ENCODE peak calls at places on chromosomes 3 and 15, in nine cellular contexts. Y is fibroblast of lung, X is sigmoid colon, G is HL-60, R is brain microvascular endothelial cell, V is HCT116, A is mammary epithelial cell, B is astrocyte of the spinal cord, W is lower leg skin. K is an unnamed sample.

GRCh38 chr3:10505791-10506585 is 602 bp upstream of the ATP2B2 start:
- DNase-seq in Y (no peak), X (no peak), G (no peak), R (no peak), V (no peak), A (no peak), B (no peak), W (no peak), K (no peak)

GRCh38 chr3:105823149-105823866 is 45.5 kb downstream of the CBLB start:
- DNase-seq in Y (peak; percentile 99), X (no peak), G (no peak), R (peak; percentile 93), V (peak; percentile 70), A (peak; percentile 87), B (peak; percentile 94), W (no peak), K (peak; percentile 97)

GRCh38 chr15:66454143-66454542 is 43.4 kb downstream of the SNAPC5 start:
- DNase-seq in Y (no peak), X (no peak), G (peak; percentile 36), R (no peak), V (no peak), A (peak; percentile 17), B (no peak), W (no peak), K (peak; percentile 31)

GRCh38 chr3:182795383-182795782 is 2.1 kb downstream of the ATP11B start:
- DNase-seq in Y (peak; percentile 39), X (no peak), G (peak; percentile 45), R (no peak), V (no peak), A (peak; percentile 66), B (no peak), W (no peak), K (peak; percentile 26)

GRCh38 chr3:134250717-134251220 is at the start of gene RYK:
- DNase-seq in Y (peak; percentile 75), X (peak; percentile 84), G (peak; percentile 78), R (peak; percentile 56), V (peak; percentile 67), A (peak; percentile 78), B (peak; percentile 74), W (peak; percentile 73), K (peak; percentile 64)

GRCh38 chr3:22450785-22451400 is 699.9 kb upstream of the ZNF385D start:
- DNase-seq in Y (peak; percentile 50), X (no peak), G (peak; percentile 10), R (peak; percentile 37), V (no peak), A (no peak), B (peak; percentile 40), W (peak; percentile 30), K (peak; percentile 65)

GRCh38 chr15:45439521-45439931 is 61.2 kb upstream of the GATM start:
- DNase-seq in Y (no peak), X (no peak), G (no peak), R (no peak), V (no peak), A (no peak), B (no peak), W (no peak), K (no peak)

GRCh38 chr15:69290346-69291164 is 8.2 kb upstream of the PAQR5 start:
- DNase-seq in Y (no peak), X (no peak), G (no peak), R (no peak), V (no peak), A (no peak), B (peak; percentile 19), W (no peak), K (peak; percentile 73)

GRCh38 chr3:127448161-127448561 is 142.4 kb downstream of the TPRA1 start:
- DNase-seq in Y (no peak), X (peak; percentile 13), G (no peak), R (no peak), V (no peak), A (peak; percentile 16), B (no peak), W (no peak), K (peak; percentile 19)

GRCh38 chr3:144053121-144053520 is 81.5 kb downstream of the DIPK2A start:
- DNase-seq in Y (peak; percentile 72), X (no peak), G (no peak), R (peak; percentile 18), V (no peak), A (peak; percentile 57), B (peak; percentile 57), W (no peak), K (peak; percentile 26)

GRCh38 chr15:37086521-37086920 is 13.8 kb downstream of the MEIS2 start:
- DNase-seq in Y (peak; percentile 33), X (no peak), G (no peak), R (no peak), V (no peak), A (no peak), B (no peak), W (no peak), K (no peak)

GRCh38 chr3:149368201-149368849 is 9.1 kb downstream of the TM4SF1 start:
- DNase-seq in Y (no peak), X (no peak), G (no peak), R (no peak), V (no peak), A (peak; percentile 68), B (no peak), W (no peak), K (no peak)

GRCh38 chr3:22496641-22497040 is 706.5 kb upstream of the UBE2E2 start:
- DNase-seq in Y (no peak), X (no peak), G (no peak), R (peak; percentile 40), V (no peak), A (no peak), B (no peak), W (no peak), K (peak; percentile 13)

GRCh38 chr15:101397521-101398003 is 91.9 kb downstream of the PCSK6 start:
- DNase-seq in Y (no peak), X (no peak), G (peak; percentile 11), R (no peak), V (no peak), A (no peak), B (no peak), W (no peak), K (no peak)

GRCh38 chr3:123298903-123299302 is 97.2 kb downstream of the SEC22A start:
- DNase-seq in Y (no peak), X (no peak), G (no peak), R (no peak), V (no peak), A (peak; percentile 15), B (no peak), W (no peak), K (no peak)

GRCh38 chr3:177830411-177830849 is 633.1 kb upstream of the TBL1XR1 start:
- DNase-seq in Y (peak; percentile 92), X (peak; percentile 84), G (no peak), R (no peak), V (no peak), A (peak; percentile 86), B (peak; percentile 78), W (peak; percentile 73), K (peak; percentile 85)

DNA sequence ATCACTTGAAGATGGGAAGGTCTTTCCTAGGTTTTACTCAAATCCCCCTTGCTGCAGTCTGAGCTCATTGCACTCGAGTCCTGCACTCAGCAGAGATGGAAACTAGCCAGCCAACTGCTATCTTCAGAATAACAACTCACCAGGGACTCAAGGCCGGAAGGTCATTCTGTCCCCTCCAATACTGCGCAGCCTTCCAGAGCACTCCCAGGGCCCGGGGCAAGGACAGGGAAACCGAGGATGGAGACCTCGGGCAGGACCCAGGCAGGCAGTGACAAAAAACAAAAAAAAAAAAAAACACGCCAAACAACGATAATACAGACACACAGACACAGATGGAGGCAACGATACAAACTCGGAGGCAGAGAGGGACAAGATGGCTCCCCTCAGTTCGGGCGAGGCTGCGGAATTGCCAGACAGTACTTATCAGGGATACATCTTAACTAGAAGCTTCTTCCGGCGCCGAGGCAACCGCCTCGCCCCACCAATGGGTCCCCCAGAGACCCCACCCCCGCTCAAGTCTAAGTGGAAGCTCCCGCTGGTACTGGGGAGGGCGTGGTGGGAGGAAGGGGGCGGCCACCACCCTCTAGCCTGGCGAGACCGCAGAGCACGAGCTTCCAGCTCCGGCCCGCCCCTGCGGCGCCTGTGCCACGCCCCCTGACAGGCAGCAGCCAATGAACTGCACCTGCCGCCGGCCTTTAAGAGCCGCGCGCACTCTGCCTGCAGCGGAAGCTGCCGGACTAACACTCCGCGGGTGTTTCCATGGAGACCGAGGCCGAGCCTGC is 7.0 kb upstream of the MAP1A start:
- DNase-seq in Y (peak; percentile 99), X (peak; percentile 100), G (peak; percentile 98), R (peak; percentile 98), V (peak; percentile 93), A (peak; percentile 96), B (peak; percentile 100), W (peak; percentile 96), K (peak; percentile 100)
- TF ChIP-seq CTCF in Y (peak; percentile 53), X (no peak), G (peak; percentile 1), R (peak; percentile 72), V (no peak), A (no peak), B (peak; percentile 50), W (no peak), K (peak; percentile 64)

GRCh38 chr3:186785517-186786018 is 2.2 kb downstream of the EIF4A2 start:
- DNase-seq in Y (no peak), X (no peak), G (no peak), R (no peak), V (no peak), A (no peak), B (no peak), W (no peak), K (peak; percentile 4)

GRCh38 chr3:186789554-186790260 is 6.3 kb downstream of the EIF4A2 start:
- DNase-seq in Y (peak; percentile 22), X (no peak), G (no peak), R (no peak), V (no peak), A (no peak), B (peak; percentile 23), W (no peak), K (peak; percentile 13)

GRCh38 chr3:186786810-186787375 is 3.5 kb downstream of the EIF4A2 start:
- DNase-seq in Y (no peak), X (no peak), G (no peak), R (no peak), V (no peak), A (no peak), B (no peak), W (no peak), K (peak; percentile 11)

GRCh38 chr3:186788482-186789370 is 5.3 kb downstream of the EIF4A2 start:
- DNase-seq in Y (no peak), X (no peak), G (no peak), R (no peak), V (no peak), A (no peak), B (no peak), W (no peak), K (peak; percentile 7)

GRCh38 chr3:186787642-186788481 is 4.5 kb downstream of the EIF4A2 start:
- DNase-seq in Y (no peak), X (no peak), G (no peak), R (no peak), V (no peak), A (no peak), B (no peak), W (no peak), K (peak; percentile 5)
- H3K4me3 ChIP-seq in Y (peak overlapping the region; percentile 100), X (no peak overlapping the region), G (no peak overlapping the region), R (peak overlapping the region; percentile 75), V (no peak overlapping the region), A (peak overlapping the region; percentile 81), B (no peak overlapping the region), W (no peak overlapping the region), K (peak overlapping the region; percentile 99)

GRCh38 chr3:8152826-8153418 is 348.7 kb upstream of the LMCD1 start:
- DNase-seq in Y (no peak), X (no peak), G (no peak), R (no peak), V (no peak), A (no peak), B (no peak), W (no peak), K (no peak)
- TF ChIP-seq CTCF in Y (no peak), X (no peak), G (no peak), R (peak; percentile 18), V (no peak), A (no peak), B (no peak), W (no peak), K (no peak)

GRCh38 chr3:99637041-99637380 is 1.4 kb upstream of the COL8A1 start:
- DNase-seq in Y (no peak), X (no peak), G (no peak), R (peak; percentile 74), V (no peak), A (peak; percentile 86), B (no peak), W (no peak), K (peak; percentile 87)
- H3K4me3 ChIP-seq in Y (peak overlapping the region; percentile 81), X (peak overlapping the region; percentile 67), G (no peak overlapping the region), R (peak overlapping the region; percentile 87), V (no peak overlapping the region), A (peak overlapping the region; percentile 67), B (peak overlapping the region; percentile 75), W (no peak overlapping the region), K (peak overlapping the region; percentile 88)

K was measured in choroid plexus epithelial cell.